ENCODE peak calls at places on chromosome 11, in eight cellular contexts. C is A549, I is stomach, Y is PC-3, M is pancreas, H is cardiac muscle cell, G is spleen, J is upper lobe of left lung. K is an unnamed sample.
A peak's percentile ranks its signal among the peaks of the same experiment; 100 is the strongest.

GRCh38 chr11:87463486-87464102 is 425.9 kb downstream of the TMEM135 start:
- DNase-seq in H (no peak), I (no peak), M (no peak), J (no peak), Y (peak; percentile 84), C (peak; percentile 24), G (no peak), K (no peak)

GRCh38 chr11:130181295-130182272 is 22.0 kb downstream of the ST14 start:
- DNase-seq in C (peak; percentile 27), H (peak; percentile 67), G (no peak), J (peak; percentile 63), Y (peak; percentile 89), M (peak; percentile 63), I (peak; percentile 56), K (no peak)

GRCh38 chr11:77269484-77270123 is 31.9 kb downstream of the GDPD4 start:
- DNase-seq in J (no peak), I (no peak), C (no peak), Y (peak; percentile 62), H (no peak), M (no peak), G (no peak), K (no peak)

GRCh38 chr11:78638704-78639380 is 64.2 kb upstream of the NARS2 start:
- DNase-seq in J (peak; percentile 12), H (no peak), C (no peak), I (no peak), G (no peak), Y (no peak), M (no peak), K (no peak)

GRCh38 chr11:110772863-110773262 is 60.6 kb upstream of the ARHGAP20 start:
- DNase-seq in Y (peak; percentile 9), G (no peak), J (no peak), M (no peak), C (no peak), H (no peak), I (no peak), K (no peak)

GRCh38 chr11:16177688-16178087 is 178.7 kb downstream of the SOX6 start:
- DNase-seq in Y (no peak), J (no peak), M (no peak), G (no peak), I (no peak), H (no peak), C (no peak), K (no peak)

GRCh38 chr11:73399159-73400090 is 23.2 kb downstream of the RELT start:
- DNase-seq in C (no peak), I (no peak), H (no peak), G (no peak), M (no peak), Y (no peak), J (no peak), K (no peak)

GRCh38 chr11:58573451-58574104 is 2.1 kb downstream of the LPXN start:
- DNase-seq in Y (peak; percentile 96), J (peak; percentile 36), C (peak; percentile 24), I (no peak), H (peak; percentile 88), M (peak; percentile 16), G (no peak), K (peak; percentile 43)

GRCh38 chr11:81373986-81374385 is 1359.7 kb downstream of the FAM181B start:
- DNase-seq in Y (no peak), C (no peak), G (no peak), M (no peak), I (no peak), J (no peak), H (no peak), K (no peak)

GRCh38 chr11:30392221-30392784 is 69.4 kb downstream of the ARL14EP start:
- DNase-seq in Y (no peak), J (no peak), C (no peak), I (no peak), G (no peak), M (peak; percentile 20), H (peak; percentile 37), K (no peak)

GRCh38 chr11:73760066-73760679 is 701 bp downstream of the RAB6A start:
- DNase-seq in G (no peak), I (peak; percentile 37), H (peak; percentile 52), Y (peak; percentile 13), M (peak; percentile 63), J (peak; percentile 62), C (peak; percentile 59), K (no peak)

GRCh38 chr11:35166369-35167360 is 27.7 kb downstream of the CD44 start:
- DNase-seq in M (no peak), I (no peak), H (peak; percentile 55), J (no peak), C (peak; percentile 57), Y (peak; percentile 98), G (peak; percentile 78), K (peak; percentile 29)

GRCh38 chr11:2837096-2837601 is 48.4 kb downstream of the CDKN1C start:
- DNase-seq in G (no peak), Y (peak; percentile 9), I (peak; percentile 82), C (peak; percentile 28), M (peak; percentile 33), J (peak; percentile 89), H (peak; percentile 42), K (no peak)

GRCh38 chr11:3747704-3748103 is 49.6 kb downstream of the NUP98 start:
- DNase-seq in M (no peak), J (no peak), G (no peak), H (peak; percentile 83), I (no peak), Y (peak; percentile 53), C (no peak), K (no peak)

GRCh38 chr11:9973921-9974320 is 310.0 kb downstream of the SWAP70 start:
- DNase-seq in J (no peak), C (no peak), M (no peak), I (no peak), H (no peak), G (no peak), Y (peak; percentile 44), K (no peak)

GRCh38 chr11:9802291-9802861 is 138.5 kb downstream of the SWAP70 start:
- DNase-seq in C (no peak), H (peak; percentile 74), M (no peak), I (no peak), J (no peak), G (no peak), Y (no peak), K (no peak)

GRCh38 chr11:85182437-85183109 is 444.6 kb downstream of the DLG2 start:
- DNase-seq in I (no peak), M (no peak), H (no peak), J (no peak), C (peak; percentile 6), Y (peak; percentile 75), G (no peak), K (peak; percentile 80)

DNA sequence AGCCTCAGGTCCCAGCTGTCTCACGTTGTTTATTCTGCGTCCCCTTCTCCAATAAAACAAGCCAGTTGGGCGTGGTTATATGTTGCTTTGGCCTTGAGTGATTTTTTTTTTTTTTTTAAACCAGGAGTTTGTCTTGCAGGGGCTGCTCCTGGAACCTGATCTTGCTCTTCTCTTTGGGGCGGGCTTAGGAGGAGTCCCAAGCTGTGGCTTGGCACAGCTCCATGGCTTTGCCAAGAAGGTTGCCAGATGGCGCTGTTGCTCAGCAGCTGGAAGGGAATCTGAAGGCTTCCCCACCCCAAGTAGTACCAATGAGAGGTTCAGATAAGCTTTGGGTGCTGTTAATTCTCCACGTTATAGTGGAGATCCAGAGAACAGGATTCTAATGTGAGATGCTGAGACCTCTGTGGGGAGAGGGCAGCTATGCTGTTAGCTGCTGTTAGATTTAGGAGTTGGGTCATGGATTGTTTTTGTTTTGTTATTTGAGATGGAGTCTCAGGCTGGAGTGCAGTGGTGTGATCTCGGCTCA is 2.0 kb upstream of the FERMT3 start:
- DNase-seq in M (peak; percentile 91), Y (peak; percentile 98), I (peak; percentile 94), J (peak; percentile 95), C (peak; percentile 94), G (peak; percentile 95), H (peak; percentile 98), K (peak; percentile 79)
- H3K27ac ChIP-seq in M (no peak overlapping the region), Y (no peak overlapping the region), I (peak overlapping the region; percentile 91), J (peak overlapping the region; percentile 94), C (no peak overlapping the region), G (peak overlapping the region; percentile 95), H (peak overlapping the region; percentile 25), K (no peak overlapping the region)

GRCh38 chr11:31512117-31512516 is 2.5 kb downstream of the ELP4 start:
- DNase-seq in I (no peak), J (no peak), G (no peak), H (no peak), C (no peak), M (no peak), Y (no peak), K (no peak)

GRCh38 chr11:31509017-31509411 is 408 bp downstream of the IMMP1L start:
- DNase-seq in I (no peak), H (no peak), M (no peak), C (peak; percentile 1), G (no peak), Y (peak; percentile 5), J (no peak), K (no peak)

GRCh38 chr11:31509412-31510345 is at the start of the genes ELP4 and IMMP1L:
- DNase-seq in Y (peak; percentile 97), I (peak; percentile 97), J (peak; percentile 94), H (peak; percentile 96), M (peak; percentile 97), G (peak; percentile 95), C (peak; percentile 99), K (peak; percentile 96)
- H3K27ac ChIP-seq in Y (peak within 1 kb of the TSS; percentile 27), I (peak within 1 kb of the TSS; percentile 83), J (peak within 1 kb of the TSS; percentile 91), H (peak within 1 kb of the TSS; percentile 92), M (peak within 1 kb of the TSS; percentile 76), G (peak within 1 kb of the TSS; percentile 89), C (peak within 1 kb of the TSS; percentile 91), K (peak within 1 kb of the TSS; percentile 82)

DNA sequence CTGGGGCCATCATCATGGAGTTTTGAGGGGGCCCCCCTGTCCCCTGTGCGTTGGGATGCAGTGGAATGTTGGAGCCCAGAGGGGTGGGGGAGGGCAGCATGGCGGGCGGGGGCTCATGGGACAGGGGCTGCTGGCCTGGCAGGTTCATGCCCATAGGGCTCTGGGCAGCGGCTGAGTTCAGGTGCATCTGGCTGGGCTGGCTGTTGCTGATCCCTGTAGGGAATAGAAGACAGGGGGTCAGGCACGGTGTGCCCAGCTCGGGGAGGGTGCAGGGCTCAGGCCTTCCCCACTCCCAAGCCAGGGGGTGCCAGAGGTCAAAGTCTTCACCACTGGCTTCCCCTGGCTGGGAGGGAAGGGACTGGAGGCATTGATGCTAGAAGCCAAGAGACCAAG is 15.6 kb downstream of the CXCR5 start:
- DNase-seq in J (no peak), I (no peak), M (no peak), C (no peak), H (no peak), G (no peak), Y (no peak), K (no peak)
- H3K27ac ChIP-seq in J (no peak overlapping the region), I (no peak overlapping the region), M (no peak overlapping the region), C (peak overlapping the region; percentile 63), H (no peak overlapping the region), G (peak overlapping the region; percentile 89), Y (no peak overlapping the region), K (no peak overlapping the region)

GRCh38 chr11:104876838-104877500 is 21.3 kb downstream of the CASP12 start:
- DNase-seq in I (no peak), J (no peak), M (no peak), G (no peak), C (no peak), Y (no peak), H (no peak), K (no peak)
- H3K27ac ChIP-seq in I (peak overlapping the region; percentile 7), J (no peak overlapping the region), M (no peak overlapping the region), G (peak overlapping the region; percentile 86), C (no peak overlapping the region), Y (no peak overlapping the region), H (no peak overlapping the region), K (no peak overlapping the region)

K was measured in caudate nucleus.